ENCODE peak calls at places on chromosomes 4 and X, in four cellular contexts. N, K, A and L are unnamed samples.
A peak's percentile ranks its signal among the peaks of the same experiment; 100 is the strongest.

GRCh38 chr4:116016201-116016600 is 902.8 kb upstream of the NDST4 start:
- DNase-seq in A (no peak), N (no peak), K (no peak), L (peak; percentile 62)

GRCh38 chr4:140666889-140667614 is 89.1 kb downstream of the TBC1D9 start:
- DNase-seq in K (peak; percentile 23), A (no peak), N (no peak), L (no peak)

GRCh38 chr4:182310316-182310715 is 67.1 kb downstream of the TENM3 start:
- DNase-seq in A (no peak), K (no peak), N (no peak), L (no peak)

GRCh38 chr4:58502839-58503238 is 1392.7 kb upstream of the IGFBP7 start:
- DNase-seq in K (no peak), N (no peak), A (no peak), L (no peak)

GRCh38 chr4:42104521-42104920 is 47.9 kb downstream of the BEND4 start:
- DNase-seq in K (no peak), A (no peak), N (no peak), L (no peak)

GRCh38 chr4:108170729-108171540 is 2.2 kb upstream of the LEF1 start:
- DNase-seq in A (no peak), K (no peak), N (no peak), L (no peak)

GRCh38 chr4:64857198-64857597 is 447.9 kb upstream of the TECRL start:
- DNase-seq in N (no peak), A (no peak), K (no peak), L (no peak)

GRCh38 chrX:153863251-153863991 is 22.6 kb downstream of the L1CAM start:
- DNase-seq in N (no peak), A (no peak), K (no peak), L (no peak)

GRCh38 chrX:107324493-107325310 is 118.3 kb downstream of the DNAAF6 start:
- DNase-seq in K (no peak), N (no peak), A (no peak), L (no peak)

GRCh38 chr4:80309301-80310004 is 26.1 kb upstream of the CFAP299 start:
- DNase-seq in N (no peak), A (no peak), K (peak; percentile 57), L (no peak)

GRCh38 chr4:38663021-38663800 is 788 bp upstream of the KLF3 start:
- DNase-seq in K (no peak), A (no peak), N (no peak), L (no peak)

GRCh38 chrX:115013705-115014104 is 3.7 kb downstream of the IL13RA2 start:
- DNase-seq in A (no peak), K (no peak), N (no peak), L (no peak)

GRCh38 chr4:88318751-88319350 is 34.5 kb upstream of the PPM1K start:
- DNase-seq in A (no peak), K (no peak), N (no peak), L (peak; percentile 31)

GRCh38 chrX:129957241-129958099 is 25.0 kb upstream of the BCORL1 start:
- DNase-seq in A (no peak), K (no peak), N (no peak), L (peak; percentile 83)

GRCh38 chr4:184674011-184674410 is 24.5 kb downstream of the PRIMPOL start:
- DNase-seq in A (no peak), K (no peak), N (no peak), L (no peak)

GRCh38 chr4:80215449-80216052 is 18.2 kb downstream of the PRDM8 start:
- DNase-seq in A (no peak), K (no peak), N (no peak), L (no peak)